ENCODE peak calls at places on chromosomes 16 and 17, in ten cellular contexts. E is GM20000, K is mucosa of descending colon, D is left cardiac atrium, Q is GM13977, P is OCI-M1, S is AG08395, L is HT-29, O is uterus, U is HFFc6. B is an unnamed sample.

GRCh38 chr16:88195021-88195581 is 187.7 kb upstream of the ZNF469 start:
- DNase-seq in L (no peak), U (no peak), O (no peak), E (no peak), Q (no peak), P (no peak), D (no peak), K (no peak), S (peak; percentile 31), B (no peak)

GRCh38 chr16:53061701-53062159 is 6.9 kb downstream of the CHD9 start:
- DNase-seq in O (no peak), S (no peak), Q (peak; percentile 67), D (peak; percentile 34), P (peak; percentile 1), L (peak; percentile 74), U (no peak), E (peak; percentile 71), K (peak; percentile 85), B (no peak)

GRCh38 chr16:20866792-20867191 is 33.4 kb downstream of the DCUN1D3 start:
- DNase-seq in O (no peak), K (no peak), U (no peak), E (no peak), S (no peak), P (no peak), Q (no peak), L (no peak), D (no peak), B (no peak)

GRCh38 chr16:11056090-11056988 is 112.0 kb downstream of the CLEC16A start:
- DNase-seq in O (no peak), D (no peak), Q (no peak), P (peak; percentile 57), S (no peak), L (no peak), E (no peak), U (no peak), K (no peak), B (no peak)

GRCh38 chr17:33968350-33969044 is 286.6 kb upstream of the CCL2 start:
- DNase-seq in L (no peak), E (peak; percentile 29), Q (peak; percentile 31), D (no peak), O (no peak), S (peak; percentile 7), P (peak; percentile 7), K (no peak), U (no peak), B (no peak)

GRCh38 chr17:21286066-21286770 is 1.7 kb downstream of the MAP2K3 start:
- DNase-seq in S (peak; percentile 92), U (peak; percentile 97), K (peak; percentile 93), D (peak; percentile 95), L (peak; percentile 81), E (no peak), Q (peak; percentile 34), O (peak; percentile 88), P (peak; percentile 66), B (peak; percentile 64)

GRCh38 chr17:44736551-44737240 is 22.1 kb upstream of the ADAM11 start:
- DNase-seq in L (no peak), D (no peak), O (no peak), Q (no peak), K (no peak), E (no peak), S (no peak), P (no peak), U (no peak), B (no peak)

GRCh38 chr17:47866941-47867340 is 16.0 kb upstream of the SP6 start:
- DNase-seq in D (peak; percentile 47), S (no peak), K (no peak), O (no peak), L (no peak), U (no peak), Q (no peak), P (peak; percentile 86), E (no peak), B (no peak)

GRCh38 chr16:87076950-87077749 is 240.0 kb downstream of the C16orf95 start:
- DNase-seq in K (no peak), U (peak; percentile 51), S (no peak), O (no peak), P (peak; percentile 67), D (peak; percentile 55), L (peak; percentile 49), E (peak; percentile 58), Q (no peak), B (no peak)